ENCODE peak calls at places on chromosome 10, in seven cellular contexts. I is epithelial cell of esophagus; X is BE2C; M is uterus; G is BJ; E is Panc1; C is CD8-positive, alpha-beta T cell. B is an unnamed sample.

GRCh38 chr10:84632866-84633265 is 304.5 kb downstream of the CCSER2 start:
- DNase-seq in I (peak), X (no peak), M (no peak), G (no peak), E (no peak), C (no peak), B (no peak)

GRCh38 chr10:29669149-29669548 is 34.4 kb upstream of the SVIL start:
- DNase-seq in I (peak), X (no peak), M (no peak), G (no peak), E (no peak), C (no peak), B (no peak)

GRCh38 chr10:50604049-50604640 is 19.6 kb downstream of the SGMS1 start:
- DNase-seq in I (no peak), X (peak), M (no peak), G (no peak), E (no peak), C (no peak), B (no peak)

GRCh38 chr10:677750-678661 is 11.5 kb downstream of the DIP2C start:
- DNase-seq in I (no peak), X (no peak), M (no peak), G (no peak), E (no peak), C (no peak), B (no peak)

GRCh38 chr10:52772623-52773022 is at the start of gene MBL2:
- DNase-seq in I (no peak), X (peak), M (no peak), G (no peak), E (no peak), C (no peak), B (no peak)

GRCh38 chr10:130195746-130196294 is 59.6 kb downstream of the GLRX3 start:
- DNase-seq in I (no peak), X (no peak), M (no peak), G (no peak), E (no peak), C (no peak), B (no peak)

GRCh38 chr10:118850418-118851061 is 95.8 kb upstream of the CACUL1 start:
- DNase-seq in I (peak), X (peak), M (peak), G (no peak), E (peak), C (peak), B (peak)

GRCh38 chr10:22320591-22321155 is at the start of gene BMI1:
- DNase-seq in I (peak), X (peak), M (peak), G (no peak), E (no peak), C (no peak), B (no peak)

GRCh38 chr10:72802291-72803118 is 91.0 kb upstream of the OIT3 start:
- DNase-seq in I (peak), X (no peak), M (no peak), G (no peak), E (no peak), C (no peak), B (no peak)

GRCh38 chr10:113179270-113179669 is 229.2 kb downstream of the TCF7L2 start:
- DNase-seq in I (no peak), X (no peak), M (no peak), G (no peak), E (no peak), C (no peak), B (no peak)

GRCh38 chr10:63866747-63867140 is 345.5 kb downstream of the REEP3 start:
- DNase-seq in I (peak), X (no peak), M (no peak), G (no peak), E (peak), C (no peak), B (no peak)

GRCh38 chr10:8063128-8063908 is 8.8 kb downstream of the GATA3 start:
- DNase-seq in I (no peak), X (no peak), M (no peak), G (no peak), E (no peak), C (no peak), B (no peak)

GRCh38 chr10:57507788-57508187 is 759.9 kb downstream of the IPMK start:
- DNase-seq in I (no peak), X (no peak), M (no peak), G (no peak), E (no peak), C (no peak), B (no peak)

GRCh38 chr10:45585131-45585530 is 87.4 kb downstream of the ZFAND4 start:
- DNase-seq in I (no peak), X (no peak), M (no peak), G (no peak), E (no peak), C (no peak), B (no peak)

GRCh38 chr10:17779761-17780160 is 27.8 kb downstream of the TMEM236 start:
- DNase-seq in I (no peak), X (no peak), M (no peak), G (no peak), E (no peak), C (no peak), B (no peak)

GRCh38 chr10:34145751-34146150 is 669.3 kb downstream of the PARD3 start:
- DNase-seq in I (no peak), X (no peak), M (no peak), G (no peak), E (no peak), C (no peak), B (no peak)

GRCh38 chr10:47402681-47403301 is 18.7 kb upstream of the ZNF488 start:
- DNase-seq in I (peak), X (no peak), M (peak), G (peak), E (no peak), C (no peak), B (peak)

DNA sequence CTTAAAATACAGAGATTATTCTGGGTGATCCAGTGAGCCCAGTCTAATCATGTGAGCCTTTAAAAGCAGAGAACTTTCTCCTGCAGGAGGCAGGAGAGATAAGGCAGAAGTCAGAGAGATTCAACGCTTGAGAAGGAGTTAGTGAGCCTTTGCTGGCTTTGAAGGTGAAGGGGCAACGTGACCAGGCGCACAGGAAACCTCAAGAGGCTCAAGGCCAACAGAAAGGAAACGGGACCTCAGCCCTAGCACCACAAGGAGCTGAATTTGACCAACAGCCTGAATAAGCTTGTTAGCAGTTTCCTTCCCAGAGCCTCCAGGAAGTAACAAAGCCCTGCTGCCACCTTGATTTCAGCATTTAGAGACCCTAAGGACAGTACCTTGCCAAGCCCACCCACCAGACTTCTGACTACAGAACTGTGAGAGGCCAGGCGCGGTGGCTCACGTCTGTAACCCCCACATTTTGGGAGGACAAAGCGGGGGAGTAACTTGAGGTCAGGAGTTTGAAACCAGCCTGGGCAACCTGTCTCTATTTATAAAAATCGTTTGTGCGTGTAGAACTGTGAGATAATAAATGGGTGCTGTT is 87.3 kb upstream of the KAT6B start:
- DNase-seq in I (peak), X (no peak), M (no peak), G (no peak), E (no peak), C (no peak), B (no peak)
- TF ChIP-seq CTCF in I (peak), X (peak), M (no peak), G (no peak), E (no peak), C (peak), B (peak)

DNA sequence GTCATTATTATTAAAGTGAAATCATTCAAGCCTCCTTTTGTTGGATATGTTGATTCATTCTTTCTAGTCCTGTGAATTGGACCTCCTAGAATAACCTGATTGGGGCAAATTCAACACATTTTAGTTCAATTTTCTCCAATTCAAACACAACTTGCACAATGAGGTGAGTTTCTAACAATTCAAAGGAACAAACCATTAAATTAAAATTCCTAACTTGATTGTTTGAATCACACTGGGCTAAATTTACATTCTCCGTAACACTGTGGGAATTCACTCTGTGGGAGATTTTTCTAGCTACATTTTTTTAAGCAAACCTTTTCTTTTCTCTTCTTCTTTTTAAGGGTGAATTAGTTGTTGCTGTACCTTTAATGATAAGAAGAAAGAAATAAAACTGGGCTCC is 68.3 kb upstream of the CABCOCO1 start:
- DNase-seq in I (no peak), X (no peak), M (no peak), G (no peak), E (no peak), C (no peak), B (no peak)
- H3K4me3 ChIP-seq in I (no peak), X (no peak), M (no peak), G (no peak), E (no peak), C (no peak), B (no peak)

GRCh38 chr10:77380723-77381122 is 256.9 kb downstream of the KCNMA1 start:
- DNase-seq in I (no peak), X (no peak), M (no peak), G (no peak), E (no peak), C (no peak), B (no peak)

GRCh38 chr10:77377678-77378352 is 259.8 kb downstream of the KCNMA1 start:
- DNase-seq in I (no peak), X (no peak), M (no peak), G (no peak), E (no peak), C (no peak), B (no peak)

GRCh38 chr10:77374189-77374656 is 263.4 kb downstream of the KCNMA1 start:
- DNase-seq in I (no peak), X (no peak), M (no peak), G (no peak), E (no peak), C (no peak), B (no peak)

GRCh38 chr10:77378950-77379349 is 258.7 kb downstream of the KCNMA1 start:
- DNase-seq in I (no peak), X (no peak), M (no peak), G (no peak), E (no peak), C (no peak), B (no peak)

DNA sequence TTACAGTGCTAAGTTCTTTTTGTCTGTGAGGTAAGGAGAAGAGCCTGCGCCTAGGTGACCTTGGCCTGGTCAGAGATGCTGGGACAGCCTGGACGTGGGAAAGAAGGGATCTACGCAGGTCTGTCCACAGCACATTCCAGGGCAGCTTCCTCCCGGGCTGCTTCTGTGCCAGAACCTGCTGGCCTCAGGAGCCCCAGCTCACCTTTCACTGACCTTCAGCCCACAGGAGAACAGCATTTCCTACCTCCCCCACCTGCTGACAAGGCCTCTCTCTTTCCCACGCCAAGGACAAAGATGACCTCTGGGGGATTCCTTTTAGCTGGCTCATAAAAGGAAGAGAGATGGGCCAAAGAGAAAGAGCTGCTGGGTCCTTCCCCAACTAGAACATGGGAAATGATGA is 260.6 kb downstream of the KCNMA1 start:
- DNase-seq in I (no peak), X (no peak), M (no peak), G (no peak), E (no peak), C (no peak), B (no peak)
- TF ChIP-seq CTCF in I (no peak), X (no peak), M (no peak), G (no peak), E (no peak), C (no peak), B (no peak)

DNA sequence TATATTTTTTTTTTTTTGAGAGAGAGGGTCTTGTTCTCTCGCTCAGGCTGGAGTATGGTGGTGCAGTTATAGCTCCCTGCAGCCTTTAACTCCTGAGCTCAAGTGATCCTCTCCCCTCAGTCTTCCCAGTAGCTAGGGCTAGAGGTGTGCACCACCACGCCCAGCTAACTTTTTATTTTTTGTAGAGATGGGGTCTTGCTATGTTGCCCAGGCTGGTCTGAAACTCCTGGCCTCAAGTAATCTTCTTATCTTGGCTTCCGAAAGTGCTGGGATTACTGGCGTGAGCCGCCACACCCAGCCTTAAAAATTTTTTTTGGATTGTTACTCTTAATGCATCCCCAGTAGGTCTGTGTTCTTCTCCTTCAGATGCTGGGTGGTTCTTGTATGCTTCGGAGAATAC is 4.2 kb downstream of the UBTD1 start:
- DNase-seq in I (no peak), X (no peak), M (no peak), G (no peak), E (no peak), C (no peak), B (no peak)
- H3K4me3 ChIP-seq in I (no peak), X (no peak), M (no peak), G (no peak), E (no peak), C (no peak), B (no peak)

B was measured in AG09309.